ENCODE peak calls at places on chromosomes 12 and 14, in six cellular contexts. F is pancreas, C is left ventricle myocardium inferior, L is AG09309, B is heart left ventricle, V is endodermal cell. I is an unnamed sample.

GRCh38 chr14:91835197-91835919 is 32.0 kb downstream of the TC2N start:
- DNase-seq in F (no peak), C (no peak), L (no peak), B (no peak), V (no peak), I (no peak)

GRCh38 chr12:52546126-52546525 is 6.8 kb downstream of the KRT71 start:
- DNase-seq in F (no peak), C (no peak), L (no peak), B (no peak), V (peak; percentile 72), I (no peak)

GRCh38 chr14:65304239-65304638 is 108.3 kb upstream of the FUT8 start:
- DNase-seq in F (no peak), C (no peak), L (no peak), B (no peak), V (no peak), I (no peak)

GRCh38 chr12:62967701-62968100 is 32.8 kb upstream of the PPM1H start:
- DNase-seq in F (no peak), C (no peak), L (no peak), B (no peak), V (no peak), I (no peak)

GRCh38 chr14:95364481-95365209 is 44.9 kb upstream of the CLMN start:
- DNase-seq in F (no peak), C (no peak), L (no peak), B (no peak), V (peak; percentile 24), I (no peak)

GRCh38 chr14:31025335-31026075 is at the start of gene AP4S1:
- DNase-seq in F (peak; percentile 77), C (peak; percentile 41), L (no peak), B (peak; percentile 53), V (peak; percentile 85), I (no peak)

GRCh38 chr12:73266206-73266605 is 994.0 kb downstream of the TRHDE start:
- DNase-seq in F (no peak), C (no peak), L (no peak), B (no peak), V (peak; percentile 43), I (no peak)

GRCh38 chr12:41365653-41366131 is 177.6 kb downstream of the PDZRN4 start:
- DNase-seq in F (no peak), C (no peak), L (no peak), B (no peak), V (peak; percentile 66), I (no peak)

GRCh38 chr14:55832122-55832911 is 252.3 kb downstream of the KTN1 start:
- DNase-seq in F (no peak), C (no peak), L (no peak), B (no peak), V (no peak), I (no peak)

GRCh38 chr14:90300649-90301048 is 31.1 kb downstream of the NRDE2 start:
- DNase-seq in F (no peak), C (no peak), L (no peak), B (no peak), V (no peak), I (peak; percentile 62)

GRCh38 chr12:96861656-96862055 is 45.4 kb upstream of the NEDD1 start:
- DNase-seq in F (no peak), C (no peak), L (no peak), B (no peak), V (no peak), I (peak; percentile 33)

GRCh38 chr12:93569301-93569655 is 3.2 kb upstream of the SOCS2 start:
- DNase-seq in F (no peak), C (no peak), L (no peak), B (no peak), V (no peak), I (no peak)

GRCh38 chr14:20350280-20350679 is 6.8 kb downstream of the PARP2 start:
- DNase-seq in F (no peak), C (no peak), L (no peak), B (no peak), V (no peak), I (no peak)

GRCh38 chr14:44803239-44803905 is 158.4 kb downstream of the KLHL28 start:
- DNase-seq in F (no peak), C (no peak), L (peak; percentile 23), B (no peak), V (no peak), I (peak; percentile 87)

GRCh38 chr12:47272412-47273190 is 192.8 kb upstream of the AMIGO2 start:
- DNase-seq in F (no peak), C (no peak), L (no peak), B (no peak), V (no peak), I (no peak)

GRCh38 chr14:50792058-50792477 is 38.9 kb downstream of the NIN start:
- DNase-seq in F (no peak), C (no peak), L (no peak), B (no peak), V (no peak), I (no peak)

GRCh38 chr12:119828300-119828699 is 48.8 kb downstream of the CIT start:
- DNase-seq in F (no peak), C (no peak), L (no peak), B (no peak), V (no peak), I (no peak)

GRCh38 chr12:116594325-116595038 is 35.3 kb downstream of the MAP1LC3B2 start:
- DNase-seq in F (no peak), C (peak; percentile 49), L (no peak), B (peak; percentile 49), V (no peak), I (no peak)

GRCh38 chr12:57171668-57172067 is 24.2 kb upstream of the LRP1-AS start:
- DNase-seq in F (no peak), C (no peak), L (no peak), B (no peak), V (no peak), I (peak; percentile 87)

GRCh38 chr12:121939190-121939589 is 20.8 kb downstream of the CFAP251 start:
- DNase-seq in F (no peak), C (no peak), L (no peak), B (no peak), V (no peak), I (no peak)

GRCh38 chr14:65850429-65851145 is 438.1 kb downstream of the FUT8 start:
- DNase-seq in F (no peak), C (no peak), L (no peak), B (no peak), V (peak; percentile 36), I (no peak)

GRCh38 chr12:124442772-124443445 is 124.5 kb downstream of the NCOR2 start:
- DNase-seq in F (no peak), C (no peak), L (peak; percentile 52), B (no peak), V (no peak), I (peak; percentile 75)

GRCh38 chr12:44294649-44295048 is 458.8 kb downstream of the TMEM117 start:
- DNase-seq in F (no peak), C (no peak), L (no peak), B (no peak), V (no peak), I (no peak)

GRCh38 chr12:99809921-99810320 is 162.4 kb downstream of the GARIN6 start:
- DNase-seq in F (no peak), C (no peak), L (no peak), B (no peak), V (no peak), I (no peak)

GRCh38 chr14:103189481-103190470 is 66.5 kb downstream of the TNFAIP2 start:
- DNase-seq in F (no peak), C (no peak), L (no peak), B (no peak), V (no peak), I (no peak)
- H3K4me3 ChIP-seq in F (no peak overlapping the region), C (peak overlapping the region; percentile 60), L (no peak overlapping the region), B (peak overlapping the region; percentile 33), V (no peak overlapping the region), I (no peak overlapping the region)

GRCh38 chr14:36525746-36526099 is 5.7 kb upstream of the NKX2-1 start:
- DNase-seq in F (no peak), C (no peak), L (no peak), B (no peak), V (no peak), I (no peak)

GRCh38 chr14:36522347-36522971 is 2.4 kb upstream of the NKX2-1 start:
- DNase-seq in F (peak; percentile 53), C (no peak), L (no peak), B (no peak), V (peak; percentile 82), I (no peak)

GRCh38 chr14:36522972-36523685 is 3.1 kb upstream of the NKX2-1 start:
- DNase-seq in F (no peak), C (no peak), L (no peak), B (no peak), V (peak; percentile 59), I (no peak)

GRCh38 chr14:36524874-36525745 is 5.1 kb upstream of the NKX2-1 start:
- DNase-seq in F (peak; percentile 80), C (no peak), L (no peak), B (no peak), V (peak; percentile 95), I (no peak)

GRCh38 chr14:36524220-36524837 is 4.3 kb upstream of the NKX2-1 start:
- DNase-seq in F (no peak), C (no peak), L (no peak), B (no peak), V (peak; percentile 79), I (no peak)
- TF ChIP-seq CTCF in F (no peak), C (no peak), L (no peak), B (no peak), V (peak; percentile 75), I (no peak)

GRCh38 chr14:61706096-61706690 is 10.9 kb downstream of the HIF1A start:
- DNase-seq in F (no peak), C (no peak), L (no peak), B (no peak), V (no peak), I (no peak)
- H3K4me3 ChIP-seq in F (no peak overlapping the region), C (no peak overlapping the region), L (no peak overlapping the region), B (no peak overlapping the region), V (no peak overlapping the region), I (no peak overlapping the region)

GRCh38 chr14:100902792-100903191 is 730 bp downstream of the RTL1 start:
- DNase-seq in F (no peak), C (no peak), L (no peak), B (no peak), V (peak; percentile 52), I (no peak)

GRCh38 chr14:100906420-100906819 is 2.9 kb upstream of the RTL1 start:
- DNase-seq in F (peak; percentile 55), C (no peak), L (no peak), B (no peak), V (peak; percentile 76), I (no peak)

GRCh38 chr14:100903672-100904185 is at the start of gene RTL1:
- DNase-seq in F (no peak), C (no peak), L (no peak), B (no peak), V (peak; percentile 45), I (no peak)

GRCh38 chr14:100905166-100905565 is 1.6 kb upstream of the RTL1 start:
- DNase-seq in F (peak; percentile 42), C (no peak), L (no peak), B (no peak), V (peak; percentile 36), I (no peak)

DNA sequence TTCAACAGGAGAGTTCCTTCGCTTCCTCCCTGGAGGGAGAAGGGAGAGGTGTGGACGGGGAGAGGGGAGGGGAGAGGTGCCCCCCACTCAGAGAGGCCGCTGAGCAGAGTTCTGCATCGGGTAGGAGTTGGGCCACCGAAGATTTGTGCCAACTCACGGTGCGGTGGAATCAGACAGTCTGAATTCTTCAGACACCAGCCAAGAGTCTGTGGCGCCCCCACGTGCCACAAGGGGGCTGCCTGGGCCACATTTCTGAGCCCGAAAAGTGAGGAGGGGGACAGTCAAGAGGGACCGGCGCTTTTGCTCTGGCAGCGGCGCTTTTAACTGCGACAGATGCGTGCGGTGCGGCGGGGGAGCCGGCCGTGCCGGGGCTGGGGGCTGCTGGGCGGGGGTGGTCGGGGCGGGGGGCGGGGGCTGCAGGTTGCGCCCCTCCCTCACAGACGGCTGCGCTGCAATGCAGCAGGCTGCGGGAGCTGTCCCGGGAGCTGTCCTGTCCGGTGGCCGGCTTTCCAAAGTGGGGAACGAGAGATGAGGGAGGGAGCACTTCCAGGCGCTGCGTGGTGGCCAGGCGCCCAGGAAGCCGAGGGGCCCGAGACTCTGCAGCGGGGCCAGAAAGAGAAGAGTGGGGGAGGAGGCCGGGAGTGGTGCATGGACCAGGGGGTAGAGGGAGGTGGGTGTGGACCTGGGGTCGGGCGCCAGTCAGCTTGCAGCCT is 941 bp upstream of the RTL1 start:
- DNase-seq in F (peak; percentile 52), C (no peak), L (no peak), B (no peak), V (peak; percentile 90), I (no peak)
- TF ChIP-seq CTCF in F (no peak), C (no peak), L (peak; percentile 30), B (no peak), V (peak; percentile 85), I (peak; percentile 19)